ENCODE peak calls at places on chromosomes 7 and 10, in six cellular contexts. One of them, this sample, is unnamed.

GRCh38 chr10:58048936-58049335 is 218.8 kb downstream of the IPMK start:
- DNase-seq in RPMI8226: no peak
- DNase-seq in naive thymus-derived CD4-positive, alpha-beta T cell: no peak
- DNase-seq in AG04450: no peak
- DNase-seq in hepatic stellate cell: no peak
- DNase-seq in lower leg skin: no peak
- DNase-seq in this sample: no peak

GRCh38 chr7:142298009-142298408 is 40.2 kb upstream of the PRSS58 start:
- DNase-seq in RPMI8226: no peak
- DNase-seq in naive thymus-derived CD4-positive, alpha-beta T cell: no peak
- DNase-seq in AG04450: no peak
- DNase-seq in hepatic stellate cell: no peak
- DNase-seq in lower leg skin: no peak
- DNase-seq in this sample: no peak

GRCh38 chr10:50513956-50514355 is 109.8 kb downstream of the SGMS1 start:
- DNase-seq in RPMI8226: no peak
- DNase-seq in naive thymus-derived CD4-positive, alpha-beta T cell: no peak
- DNase-seq in AG04450: no peak
- DNase-seq in hepatic stellate cell: no peak
- DNase-seq in lower leg skin: no peak
- DNase-seq in this sample: no peak

GRCh38 chr7:149776848-149777407 is 3.5 kb upstream of the ZNF467 start:
- DNase-seq in RPMI8226: no peak
- DNase-seq in naive thymus-derived CD4-positive, alpha-beta T cell: no peak
- DNase-seq in AG04450: no peak
- DNase-seq in hepatic stellate cell: no peak
- DNase-seq in lower leg skin: no peak
- DNase-seq in this sample: no peak

GRCh38 chr7:51315393-51316261 is 982 bp downstream of the COBL start:
- DNase-seq in RPMI8226: peak; percentile 75
- DNase-seq in naive thymus-derived CD4-positive, alpha-beta T cell: no peak
- DNase-seq in AG04450: no peak
- DNase-seq in hepatic stellate cell: no peak
- DNase-seq in lower leg skin: no peak
- DNase-seq in this sample: no peak

GRCh38 chr10:70051878-70052277 is 768 bp upstream of the MACROH2A2 start:
- DNase-seq in RPMI8226: no peak
- DNase-seq in naive thymus-derived CD4-positive, alpha-beta T cell: no peak
- DNase-seq in AG04450: no peak
- DNase-seq in hepatic stellate cell: no peak
- DNase-seq in lower leg skin: no peak
- DNase-seq in this sample: no peak

GRCh38 chr7:115693779-115694178 is 336.8 kb downstream of the TFEC start:
- DNase-seq in RPMI8226: no peak
- DNase-seq in naive thymus-derived CD4-positive, alpha-beta T cell: no peak
- DNase-seq in AG04450: no peak
- DNase-seq in hepatic stellate cell: no peak
- DNase-seq in lower leg skin: no peak
- DNase-seq in this sample: no peak

GRCh38 chr7:20183086-20183485 is 34.1 kb downstream of the MACC1 start:
- DNase-seq in RPMI8226: no peak
- DNase-seq in naive thymus-derived CD4-positive, alpha-beta T cell: no peak
- DNase-seq in AG04450: no peak
- DNase-seq in hepatic stellate cell: no peak
- DNase-seq in lower leg skin: no peak
- DNase-seq in this sample: no peak

GRCh38 chr7:107953924-107954303 is 49.0 kb downstream of the LAMB1 start:
- DNase-seq in RPMI8226: no peak
- DNase-seq in naive thymus-derived CD4-positive, alpha-beta T cell: no peak
- DNase-seq in AG04450: no peak
- DNase-seq in hepatic stellate cell: no peak
- DNase-seq in lower leg skin: no peak
- DNase-seq in this sample: no peak

GRCh38 chr7:96928965-96929364 is 76.4 kb upstream of the DLX6 start:
- DNase-seq in RPMI8226: no peak
- DNase-seq in naive thymus-derived CD4-positive, alpha-beta T cell: no peak
- DNase-seq in AG04450: no peak
- DNase-seq in hepatic stellate cell: no peak
- DNase-seq in lower leg skin: no peak
- DNase-seq in this sample: no peak

GRCh38 chr10:8039323-8039922 is 15.1 kb upstream of the GATA3 start:
- DNase-seq in RPMI8226: no peak
- DNase-seq in naive thymus-derived CD4-positive, alpha-beta T cell: no peak
- DNase-seq in AG04450: no peak
- DNase-seq in hepatic stellate cell: no peak
- DNase-seq in lower leg skin: no peak
- DNase-seq in this sample: no peak

GRCh38 chr7:17422966-17423365 is 124.5 kb downstream of the AHR start:
- DNase-seq in RPMI8226: no peak
- DNase-seq in naive thymus-derived CD4-positive, alpha-beta T cell: no peak
- DNase-seq in AG04450: no peak
- DNase-seq in hepatic stellate cell: no peak
- DNase-seq in lower leg skin: no peak
- DNase-seq in this sample: no peak

GRCh38 chr10:104777086-104777799 is 136.2 kb downstream of the SORCS3 start:
- DNase-seq in RPMI8226: no peak
- DNase-seq in naive thymus-derived CD4-positive, alpha-beta T cell: no peak
- DNase-seq in AG04450: no peak
- DNase-seq in hepatic stellate cell: no peak
- DNase-seq in lower leg skin: no peak
- DNase-seq in this sample: no peak

GRCh38 chr10:133537551-133538545 is 10.7 kb downstream of the CYP2E1 start:
- DNase-seq in RPMI8226: no peak
- DNase-seq in naive thymus-derived CD4-positive, alpha-beta T cell: no peak
- DNase-seq in AG04450: no peak
- DNase-seq in hepatic stellate cell: no peak
- DNase-seq in lower leg skin: no peak
- DNase-seq in this sample: no peak

GRCh38 chr10:33067481-33067880 is 109.5 kb upstream of the ITGB1 start:
- DNase-seq in RPMI8226: no peak
- DNase-seq in naive thymus-derived CD4-positive, alpha-beta T cell: no peak
- DNase-seq in AG04450: no peak
- DNase-seq in hepatic stellate cell: no peak
- DNase-seq in lower leg skin: no peak
- DNase-seq in this sample: no peak

GRCh38 chr7:83427929-83428328 is 221.0 kb downstream of the SEMA3E start:
- DNase-seq in RPMI8226: no peak
- DNase-seq in naive thymus-derived CD4-positive, alpha-beta T cell: no peak
- DNase-seq in AG04450: no peak
- DNase-seq in hepatic stellate cell: no peak
- DNase-seq in lower leg skin: no peak
- DNase-seq in this sample: no peak

GRCh38 chr10:70885485-70885884 is 2.9 kb downstream of the PCBD1 start:
- DNase-seq in RPMI8226: no peak
- DNase-seq in naive thymus-derived CD4-positive, alpha-beta T cell: no peak
- DNase-seq in AG04450: no peak
- DNase-seq in hepatic stellate cell: no peak
- DNase-seq in lower leg skin: no peak
- DNase-seq in this sample: no peak

GRCh38 chr7:144391014-144391413 is 12.5 kb downstream of the NOBOX start:
- DNase-seq in RPMI8226: no peak
- DNase-seq in naive thymus-derived CD4-positive, alpha-beta T cell: no peak
- DNase-seq in AG04450: no peak
- DNase-seq in hepatic stellate cell: no peak
- DNase-seq in lower leg skin: no peak
- DNase-seq in this sample: no peak

GRCh38 chr7:44187636-44188416 is 1.4 kb downstream of the GCK start:
- DNase-seq in RPMI8226: peak; percentile 47
- DNase-seq in naive thymus-derived CD4-positive, alpha-beta T cell: no peak
- DNase-seq in AG04450: no peak
- DNase-seq in hepatic stellate cell: no peak
- DNase-seq in lower leg skin: no peak
- DNase-seq in this sample: no peak

GRCh38 chr10:121516071-121516470 is 82.2 kb downstream of the FGFR2 start:
- DNase-seq in RPMI8226: peak; percentile 47
- DNase-seq in naive thymus-derived CD4-positive, alpha-beta T cell: no peak
- DNase-seq in AG04450: no peak
- DNase-seq in hepatic stellate cell: no peak
- DNase-seq in lower leg skin: no peak
- DNase-seq in this sample: no peak

GRCh38 chr10:84076540-84077195 is 62.6 kb upstream of the GHITM start:
- DNase-seq in RPMI8226: no peak
- DNase-seq in naive thymus-derived CD4-positive, alpha-beta T cell: no peak
- DNase-seq in AG04450: peak; percentile 1
- DNase-seq in hepatic stellate cell: peak; percentile 24
- DNase-seq in lower leg skin: no peak
- DNase-seq in this sample: no peak

GRCh38 chr7:140621326-140622035 is 19.1 kb downstream of the DENND2A start:
- DNase-seq in RPMI8226: no peak
- DNase-seq in naive thymus-derived CD4-positive, alpha-beta T cell: no peak
- DNase-seq in AG04450: no peak
- DNase-seq in hepatic stellate cell: no peak
- DNase-seq in lower leg skin: no peak
- DNase-seq in this sample: no peak

GRCh38 chr7:75040512-75040911 is 33.1 kb downstream of the RCC1L start:
- DNase-seq in RPMI8226: no peak
- DNase-seq in naive thymus-derived CD4-positive, alpha-beta T cell: no peak
- DNase-seq in AG04450: no peak
- DNase-seq in hepatic stellate cell: no peak
- DNase-seq in lower leg skin: no peak
- DNase-seq in this sample: no peak